ENCODE peak calls at places on chromosomes 13 and 19, in six cellular contexts. One of them, this sample, is unnamed.

GRCh38 chr13:110390572-110390971 is 83.5 kb downstream of the COL4A2 start:
- DNase-seq in HCT116: no peak
- DNase-seq in A549: no peak
- DNase-seq in K562: no peak
- DNase-seq in GM12878: no peak
- DNase-seq in H1: no peak
- DNase-seq in this sample: no peak

GRCh38 chr13:110756268-110756667 is 42.8 kb downstream of the ING1 start:
- DNase-seq in HCT116: no peak
- DNase-seq in A549: peak
- DNase-seq in K562: no peak
- DNase-seq in GM12878: no peak
- DNase-seq in H1: no peak
- DNase-seq in this sample: no peak

GRCh38 chr13:37201081-37201480 is 95.6 kb upstream of the CSNK1A1L start:
- DNase-seq in HCT116: no peak
- DNase-seq in A549: no peak
- DNase-seq in K562: no peak
- DNase-seq in GM12878: no peak
- DNase-seq in H1: no peak
- DNase-seq in this sample: no peak

GRCh38 chr19:5623397-5624153 is 692 bp downstream of the SAFB start:
- DNase-seq in HCT116: no peak
- DNase-seq in A549: no peak
- DNase-seq in K562: peak
- DNase-seq in GM12878: no peak
- DNase-seq in H1: no peak
- DNase-seq in this sample: peak

GRCh38 chr13:35470671-35471465 is 5.6 kb downstream of the MAB21L1 start:
- DNase-seq in HCT116: no peak
- DNase-seq in A549: no peak
- DNase-seq in K562: no peak
- DNase-seq in GM12878: no peak
- DNase-seq in H1: peak
- DNase-seq in this sample: no peak

GRCh38 chr19:50817941-50818858 is 5.4 kb downstream of the KLK1 start:
- DNase-seq in HCT116: peak
- DNase-seq in A549: peak
- DNase-seq in K562: peak
- DNase-seq in GM12878: peak
- DNase-seq in H1: peak
- DNase-seq in this sample: peak

GRCh38 chr13:107462501-107462900 is 752.8 kb downstream of the LIG4 start:
- DNase-seq in HCT116: no peak
- DNase-seq in A549: no peak
- DNase-seq in K562: no peak
- DNase-seq in GM12878: no peak
- DNase-seq in H1: no peak
- DNase-seq in this sample: no peak

GRCh38 chr13:19952850-19953249 is 5.7 kb upstream of the ZMYM2 start:
- DNase-seq in HCT116: no peak
- DNase-seq in A549: no peak
- DNase-seq in K562: no peak
- DNase-seq in GM12878: no peak
- DNase-seq in H1: no peak
- DNase-seq in this sample: no peak

GRCh38 chr13:95842898-95843297 is 166.0 kb downstream of the DNAJC3 start:
- DNase-seq in HCT116: no peak
- DNase-seq in A549: no peak
- DNase-seq in K562: no peak
- DNase-seq in GM12878: no peak
- DNase-seq in H1: no peak
- DNase-seq in this sample: no peak

GRCh38 chr13:111317571-111318360 is 2.7 kb upstream of the TEX29 start:
- DNase-seq in HCT116: no peak
- DNase-seq in A549: no peak
- DNase-seq in K562: no peak
- DNase-seq in GM12878: no peak
- DNase-seq in H1: no peak
- DNase-seq in this sample: no peak

GRCh38 chr13:39159971-39160370 is 121.7 kb downstream of the NHLRC3 start:
- DNase-seq in HCT116: no peak
- DNase-seq in A549: no peak
- DNase-seq in K562: no peak
- DNase-seq in GM12878: no peak
- DNase-seq in H1: no peak
- DNase-seq in this sample: no peak

GRCh38 chr19:48342841-48343540 is 17.6 kb downstream of the EMP3 start:
- DNase-seq in HCT116: no peak
- DNase-seq in A549: peak
- DNase-seq in K562: peak
- DNase-seq in GM12878: no peak
- DNase-seq in H1: no peak
- DNase-seq in this sample: peak

GRCh38 chr19:13729859-13730258 is 34.5 kb upstream of the MRI1 start:
- DNase-seq in HCT116: no peak
- DNase-seq in A549: peak
- DNase-seq in K562: no peak
- DNase-seq in GM12878: no peak
- DNase-seq in H1: no peak
- DNase-seq in this sample: peak

GRCh38 chr13:20206836-20207235 is 14.1 kb upstream of the GJB2 start:
- DNase-seq in HCT116: no peak
- DNase-seq in A549: no peak
- DNase-seq in K562: peak
- DNase-seq in GM12878: no peak
- DNase-seq in H1: no peak
- DNase-seq in this sample: no peak

GRCh38 chr13:88022826-88023225 is 351.7 kb downstream of the SLITRK5 start:
- DNase-seq in HCT116: no peak
- DNase-seq in A549: no peak
- DNase-seq in K562: no peak
- DNase-seq in GM12878: no peak
- DNase-seq in H1: no peak
- DNase-seq in this sample: peak

GRCh38 chr19:3554254-3555083 is 2.9 kb downstream of the MFSD12 start:
- DNase-seq in HCT116: no peak
- DNase-seq in A549: no peak
- DNase-seq in K562: no peak
- DNase-seq in GM12878: no peak
- DNase-seq in H1: no peak
- DNase-seq in this sample: no peak

GRCh38 chr13:18943721-18944391 is 237.8 kb downstream of the TUBA3C start:
- DNase-seq in HCT116: no peak
- DNase-seq in A549: no peak
- DNase-seq in K562: no peak
- DNase-seq in GM12878: no peak
- DNase-seq in H1: no peak
- DNase-seq in this sample: no peak

GRCh38 chr13:98307744-98308524 is 130.9 kb upstream of the RNF113B start:
- DNase-seq in HCT116: no peak
- DNase-seq in A549: no peak
- DNase-seq in K562: no peak
- DNase-seq in GM12878: no peak
- DNase-seq in H1: no peak
- DNase-seq in this sample: no peak

GRCh38 chr19:47607564-47608073 is 1.3 kb upstream of the BICRA start:
- DNase-seq in HCT116: no peak
- DNase-seq in A549: no peak
- DNase-seq in K562: no peak
- DNase-seq in GM12878: no peak
- DNase-seq in H1: no peak
- DNase-seq in this sample: no peak

GRCh38 chr13:112859128-112859816 is 109.7 kb upstream of the MCF2L start:
- DNase-seq in HCT116: no peak
- DNase-seq in A549: no peak
- DNase-seq in K562: no peak
- DNase-seq in GM12878: no peak
- DNase-seq in H1: no peak
- DNase-seq in this sample: no peak

GRCh38 chr13:68808456-68808855 is 1299.2 kb upstream of the ATXN8OS start:
- DNase-seq in HCT116: no peak
- DNase-seq in A549: no peak
- DNase-seq in K562: no peak
- DNase-seq in GM12878: no peak
- DNase-seq in H1: no peak
- DNase-seq in this sample: no peak

GRCh38 chr19:38527466-38528136 is 90.2 kb downstream of the MAP4K1 start:
- DNase-seq in HCT116: no peak
- DNase-seq in A549: peak
- DNase-seq in K562: peak
- DNase-seq in GM12878: no peak
- DNase-seq in H1: peak
- DNase-seq in this sample: no peak

GRCh38 chr19:35436477-35437141 is 11.4 kb upstream of the FFAR2 start:
- DNase-seq in HCT116: no peak
- DNase-seq in A549: peak
- DNase-seq in K562: no peak
- DNase-seq in GM12878: no peak
- DNase-seq in H1: no peak
- DNase-seq in this sample: peak

GRCh38 chr13:110582421-110582954 is 21.0 kb upstream of the RAB20 start:
- DNase-seq in HCT116: no peak
- DNase-seq in A549: no peak
- DNase-seq in K562: no peak
- DNase-seq in GM12878: no peak
- DNase-seq in H1: no peak
- DNase-seq in this sample: no peak

GRCh38 chr19:58361900-58362271 is 665 bp downstream of the ZNF497 start:
- DNase-seq in HCT116: peak
- DNase-seq in A549: peak
- DNase-seq in K562: peak
- DNase-seq in GM12878: no peak
- DNase-seq in H1: no peak
- DNase-seq in this sample: peak

GRCh38 chr13:94414141-94414540 is 65.3 kb downstream of the DCT start:
- DNase-seq in HCT116: no peak
- DNase-seq in A549: no peak
- DNase-seq in K562: no peak
- DNase-seq in GM12878: no peak
- DNase-seq in H1: no peak
- DNase-seq in this sample: no peak
- TF ChIP-seq MAX in HCT116: no peak
- TF ChIP-seq MAX in A549: no peak
- TF ChIP-seq MAX in K562: no peak
- TF ChIP-seq MAX in GM12878: no peak
- TF ChIP-seq MAX in H1: no peak
- TF ChIP-seq MAX in this sample: no peak

DNA sequence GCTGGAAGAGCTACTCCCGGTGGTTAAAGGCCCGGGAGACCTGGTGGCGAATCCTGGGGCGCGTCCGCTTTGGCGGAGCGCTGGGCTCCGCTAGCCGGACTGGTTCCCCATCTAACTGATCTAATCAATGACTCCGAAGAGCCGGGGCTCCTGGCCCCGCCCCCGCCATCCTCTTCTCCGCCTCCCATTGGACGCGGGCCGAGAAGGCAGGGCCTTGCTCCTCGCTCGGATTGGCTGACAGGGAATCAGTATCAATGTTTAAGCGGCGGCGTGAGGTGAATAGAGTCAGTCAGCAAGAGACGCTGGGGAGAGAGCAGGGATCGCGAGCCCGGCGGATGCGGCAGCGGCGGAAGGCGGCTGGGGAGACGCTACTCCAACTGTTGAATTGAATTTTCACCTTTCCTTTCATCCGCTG is 1.7 kb upstream of the PCDH17 start:
- DNase-seq in HCT116: no peak
- DNase-seq in A549: peak
- DNase-seq in K562: peak
- DNase-seq in GM12878: no peak
- DNase-seq in H1: peak
- DNase-seq in this sample: no peak
- TF ChIP-seq POLR2A in HCT116: no peak
- TF ChIP-seq POLR2A in A549: no peak
- TF ChIP-seq POLR2A in K562: no peak
- TF ChIP-seq POLR2A in GM12878: no peak
- TF ChIP-seq POLR2A in H1: no peak
- TF ChIP-seq POLR2A in this sample: no peak

DNA sequence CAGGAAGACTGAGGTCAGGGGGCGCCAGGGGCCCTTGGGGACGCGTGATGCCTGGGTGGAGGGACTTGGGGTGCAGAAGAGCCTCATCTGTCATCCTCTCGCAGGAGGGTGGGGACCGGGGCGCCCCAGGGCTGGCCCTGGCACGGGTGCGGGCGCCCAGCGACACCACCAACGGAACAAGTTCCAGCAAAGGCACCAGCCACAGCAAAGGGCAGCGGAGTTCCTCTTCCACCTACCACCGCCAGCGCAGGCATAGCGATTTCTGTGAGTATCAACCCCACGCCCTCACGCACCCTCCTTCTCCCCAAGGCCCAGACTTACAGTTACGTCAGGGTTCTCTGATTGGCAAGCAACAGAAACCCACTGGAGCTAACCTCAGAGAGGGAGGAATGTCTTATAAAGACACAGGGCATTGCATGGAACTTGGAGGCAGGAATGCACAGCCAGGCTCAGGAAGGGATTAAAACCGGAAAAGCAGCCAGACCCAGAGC is 29.4 kb downstream of the MARK4 start:
- DNase-seq in HCT116: no peak
- DNase-seq in A549: no peak
- DNase-seq in K562: no peak
- DNase-seq in GM12878: no peak
- DNase-seq in H1: no peak
- DNase-seq in this sample: no peak
- TF ChIP-seq MAX in HCT116: no peak
- TF ChIP-seq MAX in A549: no peak
- TF ChIP-seq MAX in K562: no peak
- TF ChIP-seq MAX in GM12878: no peak
- TF ChIP-seq MAX in H1: no peak
- TF ChIP-seq MAX in this sample: no peak

DNA sequence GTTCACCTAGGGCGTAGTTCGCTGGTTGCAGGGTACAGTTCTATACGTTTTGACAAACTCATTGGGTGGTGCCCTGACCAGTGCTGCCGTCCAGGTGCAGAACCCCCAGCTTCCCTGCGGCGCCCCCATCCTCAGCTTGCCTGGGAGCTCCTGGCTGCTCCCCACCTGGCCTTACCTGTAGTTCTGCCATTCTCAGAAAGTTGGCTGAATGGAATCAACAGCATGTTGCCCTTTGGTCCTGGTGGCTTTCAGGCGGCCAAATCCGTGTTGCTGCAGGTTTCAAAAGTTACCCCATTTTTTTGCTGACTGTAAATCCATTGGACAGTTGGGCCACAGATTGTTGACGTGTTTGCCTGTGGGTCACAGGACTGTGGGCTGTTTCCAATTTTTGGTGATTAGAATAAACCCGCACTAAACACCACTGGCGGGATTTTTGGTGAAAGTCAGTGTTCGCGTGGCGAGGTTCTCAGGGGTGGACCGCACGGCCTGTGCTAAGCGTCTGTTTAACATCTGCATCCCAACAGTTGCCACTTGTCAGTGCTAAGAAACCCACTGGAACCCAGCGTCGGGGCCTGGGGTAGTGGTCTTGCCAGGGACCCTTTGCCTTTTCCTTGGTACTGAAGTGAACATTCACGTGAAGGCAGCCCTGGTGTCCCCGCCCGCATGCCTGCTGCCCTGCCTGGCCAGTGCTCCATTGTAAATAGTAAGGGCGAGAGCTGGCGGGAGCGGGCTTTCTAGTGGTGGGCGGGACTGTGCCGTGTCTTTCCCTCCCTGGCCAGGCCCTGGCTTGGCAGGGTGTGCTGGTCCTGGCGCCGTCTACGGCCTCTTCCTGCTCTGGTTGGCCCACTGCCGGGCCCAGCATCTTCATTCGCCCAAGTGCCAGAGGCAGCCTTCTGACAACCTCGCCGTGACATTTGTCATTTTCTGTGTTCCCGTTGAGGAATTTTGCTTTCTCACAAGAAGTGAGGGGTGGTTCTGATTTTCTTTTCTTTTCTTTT is 3.3 kb downstream of the DOT1L start:
- DNase-seq in HCT116: no peak
- DNase-seq in A549: peak
- DNase-seq in K562: peak
- DNase-seq in GM12878: no peak
- DNase-seq in H1: no peak
- DNase-seq in this sample: no peak
- TF ChIP-seq POLR2A in HCT116: no peak
- TF ChIP-seq POLR2A in A549: no peak
- TF ChIP-seq POLR2A in K562: no peak
- TF ChIP-seq POLR2A in GM12878: peak
- TF ChIP-seq POLR2A in H1: no peak
- TF ChIP-seq POLR2A in this sample: no peak